ENCODE peak calls at places on chromosome 11, in five cellular contexts. C is GM19239, D is GM04504, S is activated T-cell treated with anti-CD3 and anti-CD28 coated beads for 1 hour, K is NCI-H1092. O is an unnamed sample.

GRCh38 chr11:62787005-62787759 is at the start of gene TMEM179B:
- DNase-seq in D (peak), C (peak), K (peak), S (peak), O (peak)

GRCh38 chr11:45553401-45553936 is 112.0 kb downstream of the CHST1 start:
- DNase-seq in K (no peak), S (no peak), D (no peak), C (no peak), O (no peak)

GRCh38 chr11:76604652-76605241 is 65.8 kb downstream of the LRRC32 start:
- DNase-seq in D (peak), K (no peak), S (no peak), C (no peak), O (no peak)

GRCh38 chr11:76721755-76722677 is 51.5 kb upstream of the LRRC32 start:
- DNase-seq in C (peak), K (peak), D (peak), S (peak), O (no peak)

GRCh38 chr11:47551086-47551485 is 1.8 kb downstream of the CELF1 start:
- DNase-seq in D (no peak), K (no peak), C (no peak), S (no peak), O (no peak)

GRCh38 chr11:65791719-65792213 is 4.9 kb downstream of the OVOL1 start:
- DNase-seq in S (peak), D (no peak), C (peak), K (no peak), O (no peak)

GRCh38 chr11:110463153-110463552 is 33.4 kb downstream of the FDX1 start:
- DNase-seq in C (no peak), D (no peak), S (no peak), K (peak), O (no peak)

GRCh38 chr11:125343732-125344131 is 152.3 kb downstream of the FEZ1 start:
- DNase-seq in K (no peak), D (no peak), C (no peak), S (no peak), O (no peak)

GRCh38 chr11:1234054-1234720 is 11.3 kb downstream of the MUC5B start:
- DNase-seq in C (no peak), K (no peak), D (no peak), S (no peak), O (no peak)

GRCh38 chr11:28284206-28284605 is 176.0 kb downstream of the METTL15 start:
- DNase-seq in D (no peak), S (no peak), K (no peak), C (no peak), O (no peak)

GRCh38 chr11:120336641-120337132 is 474 bp downstream of the ARHGEF12 start:
- DNase-seq in D (no peak), K (peak), S (no peak), C (no peak), O (no peak)

GRCh38 chr11:117557321-117557720 is 229.7 kb downstream of the CEP164 start:
- DNase-seq in K (no peak), S (no peak), C (no peak), D (no peak), O (no peak)

GRCh38 chr11:78428273-78428651 is 10.6 kb upstream of the GAB2 start:
- DNase-seq in K (no peak), C (no peak), S (no peak), D (no peak), O (no peak)

GRCh38 chr11:48082771-48083170 is 102.4 kb downstream of the PTPRJ start:
- DNase-seq in C (no peak), K (no peak), S (no peak), D (no peak), O (no peak)

GRCh38 chr11:68213135-68213515 is at the start of gene KMT5B:
- DNase-seq in S (peak), D (peak), C (no peak), K (no peak), O (no peak)

GRCh38 chr11:17814546-17814945 is 80.0 kb downstream of the KCNC1 start:
- DNase-seq in K (no peak), C (no peak), S (no peak), D (no peak), O (no peak)

GRCh38 chr11:15783619-15784018 is 572.7 kb downstream of the SOX6 start:
- DNase-seq in K (no peak), C (no peak), D (no peak), S (no peak), O (no peak)

GRCh38 chr11:43315966-43316365 is 4.2 kb downstream of the API5 start:
- DNase-seq in S (no peak), C (no peak), D (no peak), K (no peak), O (no peak)

GRCh38 chr11:93541884-93542752 is 1.1 kb downstream of the SMCO4 start:
- DNase-seq in C (peak), K (peak), S (peak), D (peak), O (no peak)

GRCh38 chr11:91850533-91851305 is 373.9 kb upstream of the FAT3 start:
- DNase-seq in K (no peak), C (no peak), D (no peak), S (no peak), O (no peak)

GRCh38 chr11:78318321-78318720 is 99.3 kb downstream of the GAB2 start:
- DNase-seq in D (no peak), S (no peak), K (no peak), C (no peak), O (no peak)

GRCh38 chr11:11998091-11998781 is 10.2 kb downstream of the DKK3 start:
- DNase-seq in K (no peak), C (no peak), S (no peak), D (peak), O (no peak)

GRCh38 chr11:10875430-10876021 is 17.7 kb upstream of the ZBED5 start:
- DNase-seq in S (no peak), D (no peak), C (no peak), K (no peak), O (no peak)

GRCh38 chr11:120538707-120539106 is 27.2 kb downstream of the GRIK4 start:
- DNase-seq in S (no peak), K (no peak), D (no peak), C (no peak), O (no peak)

GRCh38 chr11:33735426-33736147 is 636 bp downstream of the CD59 start:
- DNase-seq in D (no peak), K (no peak), C (peak), S (peak), O (no peak)

GRCh38 chr11:118401880-118402590 is 629 bp downstream of the ATP5MG start:
- DNase-seq in D (peak), C (no peak), S (no peak), K (no peak), O (no peak)

GRCh38 chr11:61587951-61588695 is 7.2 kb upstream of the SYT7 start:
- DNase-seq in S (peak), C (peak), D (no peak), K (no peak), O (no peak)

GRCh38 chr11:87879118-87879517 is 296.1 kb downstream of the RAB38 start:
- DNase-seq in S (no peak), D (peak), C (no peak), K (no peak), O (no peak)

GRCh38 chr11:6298605-6299004 is 21.7 kb downstream of the CAVIN3 start:
- DNase-seq in K (peak), S (no peak), D (no peak), C (no peak), O (no peak)

GRCh38 chr11:133981156-133981555 is 24.4 kb upstream of the IGSF9B start:
- DNase-seq in K (no peak), C (no peak), S (no peak), D (no peak), O (no peak)

GRCh38 chr11:77066229-77067023 is at the start of gene CAPN5:
- DNase-seq in S (peak), D (peak), C (peak), K (peak), O (peak)